ENCODE peak calls at places on chromosomes 1 and 21, in ten cellular contexts. V is HT1080; S is NAMALWA; U is LoVo; I is KBM-7; G is activated CD4-positive, alpha-beta T cell treated with anti-CD3 and anti-CD28 coated beads for 36 hours; T is iris pigment epithelial cell; N is activated T-helper 1 cell treated with Interleukin-2 at 50 U/mL for 16 hours; C is skeletal muscle cell; Y is tibial artery. H is an unnamed sample.

GRCh38 chr21:28758042-28758882 is 234.4 kb downstream of the LTN1 start:
- DNase-seq in V (peak; percentile 24), T (no peak), N (no peak), G (no peak), C (no peak), S (no peak), Y (no peak), U (no peak), I (no peak), H (no peak)

GRCh38 chr1:31517301-31517700 is 59.0 kb upstream of the TINAGL1 start:
- DNase-seq in T (no peak), S (no peak), Y (no peak), U (no peak), G (no peak), C (no peak), V (no peak), N (no peak), I (no peak), H (no peak)

GRCh38 chr1:37391181-37391949 is 83.0 kb upstream of the ZC3H12A start:
- DNase-seq in N (no peak), S (no peak), G (no peak), V (no peak), T (no peak), I (no peak), C (no peak), Y (no peak), U (no peak), H (no peak)

GRCh38 chr1:75723989-75724471 is 479 bp upstream of the ACADM start:
- DNase-seq in V (peak; percentile 77), T (peak; percentile 81), U (peak; percentile 82), G (peak; percentile 86), N (peak; percentile 55), S (peak; percentile 68), C (peak; percentile 49), I (no peak), Y (peak; percentile 67), H (peak; percentile 92)

GRCh38 chr1:168455764-168456163 is 88.0 kb downstream of the XCL2 start:
- DNase-seq in I (no peak), U (no peak), G (no peak), S (no peak), C (no peak), Y (no peak), N (no peak), V (no peak), T (no peak), H (no peak)

GRCh38 chr1:165938844-165939243 is 111.4 kb downstream of the UCK2 start:
- DNase-seq in C (no peak), N (no peak), G (no peak), Y (no peak), V (no peak), I (no peak), U (no peak), S (no peak), T (no peak), H (no peak)

GRCh38 chr1:230123280-230124186 is 56.5 kb downstream of the GALNT2 start:
- DNase-seq in C (no peak), G (peak; percentile 57), T (peak; percentile 41), Y (no peak), S (peak; percentile 89), N (no peak), V (no peak), I (no peak), U (no peak), H (no peak)

GRCh38 chr1:85195703-85196102 is 5.1 kb downstream of the SYDE2 start:
- DNase-seq in C (no peak), I (no peak), U (no peak), N (no peak), V (no peak), S (peak; percentile 33), T (no peak), G (no peak), Y (no peak), H (no peak)

GRCh38 chr1:29868944-29869343 is 632.6 kb downstream of the PTPRU start:
- DNase-seq in V (no peak), C (no peak), Y (no peak), S (no peak), T (no peak), G (no peak), I (no peak), N (no peak), U (no peak), H (no peak)

GRCh38 chr1:233140974-233141373 is 154.6 kb downstream of the PCNX2 start:
- DNase-seq in Y (no peak), G (no peak), V (no peak), I (no peak), S (no peak), N (no peak), T (peak; percentile 44), U (no peak), C (no peak), H (no peak)

GRCh38 chr1:221315330-221315729 is 426.6 kb downstream of the DUSP10 start:
- DNase-seq in G (no peak), U (no peak), Y (peak; percentile 24), N (no peak), C (peak; percentile 88), V (peak; percentile 54), T (peak; percentile 80), S (no peak), I (no peak), H (no peak)

GRCh38 chr1:112625696-112626095 is 6.1 kb downstream of the CAPZA1 start:
- DNase-seq in N (no peak), I (no peak), G (no peak), C (no peak), T (peak; percentile 62), U (no peak), S (no peak), Y (no peak), V (no peak), H (no peak)

GRCh38 chr1:51956528-51957509 is 33.7 kb downstream of the RAB3B start:
- DNase-seq in Y (no peak), C (no peak), U (no peak), G (no peak), S (no peak), N (no peak), V (peak; percentile 72), I (peak; percentile 42), T (peak; percentile 33), H (no peak)

GRCh38 chr21:28518620-28519019 is 474.1 kb downstream of the LTN1 start:
- DNase-seq in T (no peak), C (no peak), U (no peak), V (peak; percentile 42), S (no peak), I (no peak), N (no peak), G (no peak), Y (no peak), H (no peak)

GRCh38 chr1:151547119-151547899 is 7.2 kb downstream of the TUFT1 start:
- DNase-seq in S (no peak), C (peak; percentile 66), Y (peak; percentile 44), T (peak; percentile 92), G (no peak), N (no peak), V (peak; percentile 91), U (peak; percentile 89), I (peak; percentile 16), H (peak; percentile 42)

GRCh38 chr1:34985063-34985770 is at the start of gene TMEM35B:
- DNase-seq in T (peak; percentile 56), N (peak; percentile 71), U (peak; percentile 53), Y (peak; percentile 52), I (peak; percentile 67), G (peak; percentile 88), C (no peak), S (peak; percentile 74), V (peak; percentile 54), H (peak; percentile 73)

GRCh38 chr1:227919916-227920315 is 27.8 kb downstream of the WNT9A start:
- DNase-seq in G (no peak), I (no peak), Y (no peak), C (no peak), V (no peak), S (no peak), N (no peak), U (no peak), T (no peak), H (no peak)

GRCh38 chr1:18874600-18874999 is 15.1 kb upstream of the TAS1R2 start:
- DNase-seq in I (no peak), N (no peak), T (no peak), Y (no peak), S (no peak), G (no peak), V (no peak), C (no peak), U (no peak), H (no peak)

GRCh38 chr1:167196185-167196584 is 24.5 kb upstream of the POU2F1 start:
- DNase-seq in G (no peak), C (no peak), N (no peak), T (peak; percentile 54), Y (no peak), V (peak; percentile 80), S (no peak), U (no peak), I (no peak), H (no peak)

GRCh38 chr1:223700942-223701637 is 11.2 kb upstream of the CAPN2 start:
- DNase-seq in T (peak; percentile 98), C (peak; percentile 91), G (peak; percentile 59), Y (peak; percentile 51), N (no peak), S (no peak), V (peak; percentile 97), I (no peak), U (peak; percentile 69), H (peak; percentile 75)

GRCh38 chr1:212518188-212518951 is 85.7 kb downstream of the NENF start:
- DNase-seq in Y (peak; percentile 34), I (no peak), N (no peak), U (peak; percentile 44), C (no peak), S (no peak), G (no peak), T (peak; percentile 43), V (peak; percentile 9), H (no peak)

GRCh38 chr1:96214982-96215381 is 506.6 kb upstream of the PTBP2 start:
- DNase-seq in Y (no peak), I (no peak), U (no peak), C (no peak), S (no peak), N (no peak), G (no peak), T (no peak), V (no peak), H (no peak)

GRCh38 chr1:160547371-160547901 is 24.4 kb upstream of the SLAMF6 start:
- DNase-seq in G (no peak), V (no peak), C (no peak), N (no peak), Y (no peak), U (no peak), T (no peak), I (no peak), S (peak; percentile 46), H (no peak)

GRCh38 chr1:110340207-110340468 is 961 bp downstream of the RBM15 start:
- DNase-seq in I (no peak), V (no peak), C (no peak), T (peak; percentile 14), Y (no peak), G (no peak), S (no peak), N (no peak), U (no peak), H (peak; percentile 59)

GRCh38 chr1:16921391-16922185 is at the start of gene CROCC:
- DNase-seq in V (peak; percentile 86), Y (no peak), I (peak; percentile 51), C (no peak), U (no peak), N (no peak), T (peak; percentile 52), G (peak; percentile 76), S (peak; percentile 65), H (no peak)

GRCh38 chr1:22888320-22889075 is 84.2 kb downstream of the LACTBL1 start:
- DNase-seq in G (no peak), N (no peak), V (peak; percentile 68), C (no peak), U (no peak), Y (no peak), S (no peak), I (no peak), T (peak; percentile 29), H (no peak)

GRCh38 chr1:113455374-113455773 is 65.1 kb downstream of the MAGI3 start:
- DNase-seq in I (no peak), C (no peak), S (no peak), G (no peak), U (no peak), V (no peak), T (no peak), Y (no peak), N (no peak), H (no peak)

GRCh38 chr1:208089971-208090755 is 154.0 kb downstream of the PLXNA2 start:
- DNase-seq in I (no peak), Y (peak; percentile 54), S (no peak), U (no peak), T (peak; percentile 56), N (no peak), V (no peak), G (no peak), C (no peak), H (peak; percentile 64)